ENCODE peak calls at places on chromosomes 7 and 10, in eight cellular contexts. Q, Z, X, F, B, T, R and K are unnamed samples.

GRCh38 chr7:15686209-15686956 is at the start of gene MEOX2:
- DNase-seq in Q (peak; percentile 87), Z (peak; percentile 75), X (peak; percentile 29), F (no peak), B (peak; percentile 90), T (no peak), R (no peak), K (no peak)

GRCh38 chr7:1558181-1558811 is 2.3 kb upstream of the TMEM184A start:
- DNase-seq in Q (peak; percentile 28), Z (peak; percentile 76), X (no peak), F (no peak), B (peak; percentile 61), T (no peak), R (no peak), K (no peak)

GRCh38 chr7:2403718-2404648 is 572 bp downstream of the CHST12 start:
- DNase-seq in Q (peak; percentile 42), Z (peak; percentile 66), X (peak; percentile 9), F (no peak), B (peak; percentile 67), T (no peak), R (peak; percentile 26), K (peak; percentile 33)

GRCh38 chr7:28228386-28228785 is 47.8 kb upstream of the JAZF1 start:
- DNase-seq in Q (no peak), Z (no peak), X (no peak), F (no peak), B (no peak), T (no peak), R (no peak), K (no peak)

GRCh38 chr7:30278386-30278785 is 6.0 kb upstream of the ZNRF2 start:
- DNase-seq in Q (no peak), Z (no peak), X (no peak), F (no peak), B (no peak), T (no peak), R (no peak), K (no peak)

GRCh38 chr7:17062433-17063383 is 180.9 kb upstream of the AGR3 start:
- DNase-seq in Q (peak; percentile 57), Z (no peak), X (no peak), F (no peak), B (peak; percentile 34), T (no peak), R (no peak), K (peak; percentile 23)

GRCh38 chr7:18440934-18441333 is 54.6 kb upstream of the HDAC9 start:
- DNase-seq in Q (no peak), Z (no peak), X (no peak), F (no peak), B (no peak), T (no peak), R (no peak), K (no peak)

GRCh38 chr7:15199482-15199881 is 296.9 kb upstream of the DGKB start:
- DNase-seq in Q (peak; percentile 51), Z (no peak), X (peak; percentile 10), F (no peak), B (peak; percentile 38), T (no peak), R (no peak), K (no peak)

GRCh38 chr10:114767589-114768393 is 53.8 kb upstream of the FHIP2A start:
- DNase-seq in Q (no peak), Z (peak; percentile 56), X (no peak), F (no peak), B (peak; percentile 64), T (no peak), R (peak; percentile 19), K (peak; percentile 39)

GRCh38 chr10:18312385-18313145 is 172.3 kb downstream of the CACNB2 start:
- DNase-seq in Q (no peak), Z (peak; percentile 81), X (peak; percentile 6), F (no peak), B (peak; percentile 70), T (no peak), R (peak; percentile 0), K (peak; percentile 43)

GRCh38 chr10:48333856-48334255 is 27.4 kb downstream of the MAPK8 start:
- DNase-seq in Q (no peak), Z (no peak), X (no peak), F (no peak), B (no peak), T (no peak), R (peak; percentile 56), K (peak; percentile 92)

GRCh38 chr10:103079946-103080345 is 113.1 kb downstream of the NT5C2 start:
- DNase-seq in Q (no peak), Z (no peak), X (no peak), F (no peak), B (no peak), T (no peak), R (no peak), K (no peak)

GRCh38 chr10:79268100-79268670 is 79.1 kb upstream of the PPIF start:
- DNase-seq in Q (peak; percentile 42), Z (no peak), X (peak; percentile 68), F (no peak), B (peak; percentile 78), T (no peak), R (peak; percentile 44), K (peak; percentile 43)

GRCh38 chr7:145036592-145037386 is 200.9 kb upstream of the TPK1 start:
- DNase-seq in Q (peak; percentile 46), Z (peak; percentile 69), X (peak; percentile 36), F (no peak), B (peak; percentile 4), T (peak; percentile 35), R (peak; percentile 25), K (peak; percentile 69)

GRCh38 chr7:151427705-151428392 is 12.1 kb downstream of the CRYGN start:
- DNase-seq in Q (no peak), Z (no peak), X (no peak), F (no peak), B (no peak), T (no peak), R (no peak), K (no peak)

GRCh38 chr10:42707229-42707628 is 68.9 kb upstream of the ZNF33B start:
- DNase-seq in Q (no peak), Z (no peak), X (no peak), F (no peak), B (no peak), T (no peak), R (no peak), K (no peak)
- TF ChIP-seq CTCF in Q (no peak), Z (no peak), X (no peak), F (no peak), B (no peak), T (no peak), R (no peak), K (no peak)

GRCh38 chr7:74115326-74115725 is 31.7 kb downstream of the LIMK1 start:
- DNase-seq in Q (no peak), Z (no peak), X (no peak), F (no peak), B (no peak), T (no peak), R (no peak), K (no peak)
- TF ChIP-seq CTCF in Q (no peak), Z (no peak), X (peak; percentile 30), F (no peak), B (no peak), T (no peak), R (no peak), K (no peak)

GRCh38 chr7:94664023-94664422 is 8.1 kb upstream of the SGCE start:
- DNase-seq in Q (no peak), Z (no peak), X (no peak), F (no peak), B (no peak), T (no peak), R (no peak), K (no peak)
- TF ChIP-seq CTCF in Q (no peak), Z (no peak), X (no peak), F (no peak), B (no peak), T (no peak), R (no peak), K (no peak)

DNA sequence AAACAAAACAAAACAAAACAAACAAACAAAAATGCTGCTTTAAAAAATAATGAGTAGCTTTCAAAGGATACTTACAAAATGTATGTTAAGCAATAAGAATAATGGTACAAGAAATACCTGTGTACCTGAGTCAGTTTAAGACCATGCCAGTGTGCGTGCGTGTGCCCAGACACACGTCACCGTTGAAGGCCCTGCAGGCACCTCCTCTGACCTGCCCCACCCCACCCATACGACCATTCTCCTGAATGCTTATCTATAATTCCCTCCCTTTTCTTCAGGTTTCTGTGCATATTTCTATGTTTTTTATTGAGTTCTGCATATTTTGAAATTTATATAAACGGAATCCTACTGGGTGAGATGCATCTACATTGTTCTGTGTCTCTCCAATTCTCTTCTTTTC is 374.2 kb upstream of the KLF6 start:
- DNase-seq in Q (no peak), Z (no peak), X (no peak), F (no peak), B (no peak), T (no peak), R (no peak), K (peak; percentile 46)
- TF ChIP-seq CTCF in Q (no peak), Z (no peak), X (no peak), F (no peak), B (no peak), T (no peak), R (no peak), K (no peak)